ENCODE peak calls at places on chromosomes 7 and 10, in five cellular contexts. One of them, this sample, is unnamed.

GRCh38 chr7:48096273-48096672 is 7.2 kb downstream of the UPP1 start:
- DNase-seq in non-pigmented ciliary epithelial cell: no peak
- DNase-seq in amygdala: no peak
- DNase-seq in NCI-H345: no peak
- DNase-seq in GF-D8: peak; percentile 33
- DNase-seq in this sample: no peak

GRCh38 chr10:118238573-118239240 is 103.4 kb downstream of the FAM204A start:
- DNase-seq in non-pigmented ciliary epithelial cell: no peak
- DNase-seq in amygdala: no peak
- DNase-seq in NCI-H345: no peak
- DNase-seq in GF-D8: no peak
- DNase-seq in this sample: no peak

GRCh38 chr10:80202934-80203834 is 2.2 kb downstream of the ANXA11 start:
- DNase-seq in non-pigmented ciliary epithelial cell: peak; percentile 86
- DNase-seq in amygdala: no peak
- DNase-seq in NCI-H345: peak; percentile 57
- DNase-seq in GF-D8: peak; percentile 65
- DNase-seq in this sample: peak; percentile 65

GRCh38 chr10:100586959-100587358 is 51.2 kb downstream of the HIF1AN start:
- DNase-seq in non-pigmented ciliary epithelial cell: no peak
- DNase-seq in amygdala: no peak
- DNase-seq in NCI-H345: no peak
- DNase-seq in GF-D8: no peak
- DNase-seq in this sample: no peak

GRCh38 chr7:67470256-67470751 is 473.7 kb downstream of the TYW1 start:
- DNase-seq in non-pigmented ciliary epithelial cell: no peak
- DNase-seq in amygdala: peak; percentile 46
- DNase-seq in NCI-H345: no peak
- DNase-seq in GF-D8: no peak
- DNase-seq in this sample: no peak

GRCh38 chr7:57343901-57344622 is 105.9 kb upstream of the ZNF716 start:
- DNase-seq in non-pigmented ciliary epithelial cell: no peak
- DNase-seq in amygdala: no peak
- DNase-seq in NCI-H345: no peak
- DNase-seq in GF-D8: no peak
- DNase-seq in this sample: no peak

GRCh38 chr7:98107313-98107691 is 640 bp downstream of the LMTK2 start:
- DNase-seq in non-pigmented ciliary epithelial cell: no peak
- DNase-seq in amygdala: no peak
- DNase-seq in NCI-H345: no peak
- DNase-seq in GF-D8: peak; percentile 27
- DNase-seq in this sample: peak; percentile 39

GRCh38 chr10:47184273-47184672 is 115.7 kb upstream of the GDF10 start:
- DNase-seq in non-pigmented ciliary epithelial cell: no peak
- DNase-seq in amygdala: no peak
- DNase-seq in NCI-H345: no peak
- DNase-seq in GF-D8: no peak
- DNase-seq in this sample: no peak

GRCh38 chr10:25522946-25523608 is 348.3 kb downstream of the GPR158 start:
- DNase-seq in non-pigmented ciliary epithelial cell: no peak
- DNase-seq in amygdala: no peak
- DNase-seq in NCI-H345: no peak
- DNase-seq in GF-D8: no peak
- DNase-seq in this sample: peak; percentile 81

GRCh38 chr7:28389504-28390385 is 22.6 kb upstream of the CREB5 start:
- DNase-seq in non-pigmented ciliary epithelial cell: no peak
- DNase-seq in amygdala: no peak
- DNase-seq in NCI-H345: peak; percentile 71
- DNase-seq in GF-D8: peak; percentile 45
- DNase-seq in this sample: peak; percentile 85

GRCh38 chr10:86648706-86649426 is 5.5 kb upstream of the OPN4 start:
- DNase-seq in non-pigmented ciliary epithelial cell: no peak
- DNase-seq in amygdala: no peak
- DNase-seq in NCI-H345: no peak
- DNase-seq in GF-D8: no peak
- DNase-seq in this sample: no peak